ENCODE peak calls at places on chromosomes 7 and 10, in nine cellular contexts. P is GM23338, U is A549, K is HCT116, L is Panc1, B is SK-N-SH, A is GM12878, H is K562, Q is HepG2. G is an unnamed sample.
A peak's percentile ranks its signal among the peaks of the same experiment; 100 is the strongest.

GRCh38 chr10:103727991-103728689 is 127.2 kb downstream of the SH3PXD2A start:
- DNase-seq in B (no peak), P (no peak), L (no peak), H (no peak), A (no peak), Q (no peak), K (no peak), U (no peak), G (no peak)

GRCh38 chr10:87733081-87733480 is 73.4 kb downstream of the PAPSS2 start:
- DNase-seq in H (no peak), P (no peak), U (no peak), A (no peak), B (no peak), K (no peak), Q (no peak), L (no peak), G (no peak)

GRCh38 chr10:104273291-104273690 is 4.3 kb downstream of the GSTO2 start:
- DNase-seq in H (no peak), K (no peak), Q (no peak), A (no peak), P (no peak), L (no peak), B (no peak), U (no peak), G (no peak)

GRCh38 chr7:148611692-148612091 is 21.1 kb downstream of the C7orf33 start:
- DNase-seq in Q (no peak), B (no peak), H (no peak), A (no peak), P (peak; percentile 78), U (no peak), L (no peak), K (no peak), G (no peak)

GRCh38 chr10:80187465-80188409 is 17.6 kb downstream of the ANXA11 start:
- DNase-seq in L (no peak), K (no peak), Q (peak; percentile 13), A (peak; percentile 56), B (no peak), U (no peak), P (no peak), H (peak; percentile 73), G (peak; percentile 95)

GRCh38 chr10:43205681-43206390 is 61.0 kb downstream of the RASGEF1A start:
- DNase-seq in P (no peak), B (peak; percentile 14), H (no peak), L (no peak), U (no peak), K (no peak), Q (no peak), A (no peak), G (no peak)

GRCh38 chr7:27152816-27153486 is 568 bp upstream of the HOXA3 start:
- DNase-seq in A (no peak), U (no peak), H (no peak), Q (no peak), P (peak; percentile 46), B (peak; percentile 43), L (no peak), K (no peak), G (no peak)

GRCh38 chr10:132384618-132385510 is 12.1 kb upstream of the PWWP2B start:
- DNase-seq in L (no peak), H (no peak), U (no peak), B (no peak), A (no peak), Q (no peak), P (no peak), K (no peak), G (no peak)

GRCh38 chr7:100568176-100568935 is 5.3 kb downstream of the SAP25 start:
- DNase-seq in B (peak; percentile 38), L (no peak), H (no peak), U (no peak), Q (peak; percentile 93), K (no peak), P (no peak), A (no peak), G (no peak)

DNA sequence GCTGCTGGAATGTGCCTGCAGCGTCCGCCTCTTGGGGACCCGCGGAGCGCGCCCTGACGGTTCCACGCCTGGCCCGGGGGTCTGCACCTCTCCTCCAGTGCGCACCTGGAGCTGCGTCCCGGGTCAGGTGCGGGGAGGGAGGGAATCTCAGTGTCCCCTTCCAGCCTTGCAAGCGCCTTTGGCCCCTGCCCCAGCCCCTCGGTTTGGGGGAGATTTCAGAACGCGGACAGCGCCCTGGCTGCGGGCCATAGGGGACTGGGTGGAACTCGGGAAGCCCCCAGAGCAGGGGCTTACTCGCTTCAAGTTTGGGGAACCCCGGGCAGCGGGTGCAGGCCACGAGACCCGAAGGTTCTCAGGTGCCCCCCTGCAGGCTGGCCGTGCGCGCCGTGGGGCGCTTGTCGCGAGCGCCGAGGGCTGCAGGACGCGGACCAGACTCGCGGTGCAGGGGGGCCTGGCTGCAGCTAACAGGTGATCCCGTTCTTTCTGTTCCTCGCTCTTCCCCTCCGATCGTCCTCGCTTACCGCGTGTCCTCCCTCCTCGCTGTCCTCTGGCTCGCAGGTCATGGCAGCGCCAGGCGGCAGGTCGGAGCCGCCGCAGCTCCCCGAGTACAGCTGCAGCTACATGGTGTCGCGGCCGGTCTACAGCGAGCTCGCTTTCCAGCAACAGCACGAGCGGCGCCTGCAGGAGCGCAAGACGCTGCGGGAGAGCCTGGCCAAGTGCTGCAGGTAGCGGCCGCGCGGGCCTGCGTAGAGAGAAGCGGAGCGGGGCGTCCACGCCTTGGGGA is 645 bp downstream of the SLC26A4 start:
- DNase-seq in P (peak; percentile 84), U (peak; percentile 60), L (no peak), Q (peak; percentile 37), A (no peak), K (no peak), H (no peak), B (peak; percentile 84), G (no peak)
- H3K4me3 ChIP-seq in P (peak overlapping the region; percentile 76), U (peak overlapping the region; percentile 54), L (peak overlapping the region; percentile 46), Q (peak overlapping the region; percentile 70), A (peak overlapping the region; percentile 52), K (no peak overlapping the region), H (no peak overlapping the region), B (peak overlapping the region; percentile 65), G (peak overlapping the region; percentile 43)

DNA sequence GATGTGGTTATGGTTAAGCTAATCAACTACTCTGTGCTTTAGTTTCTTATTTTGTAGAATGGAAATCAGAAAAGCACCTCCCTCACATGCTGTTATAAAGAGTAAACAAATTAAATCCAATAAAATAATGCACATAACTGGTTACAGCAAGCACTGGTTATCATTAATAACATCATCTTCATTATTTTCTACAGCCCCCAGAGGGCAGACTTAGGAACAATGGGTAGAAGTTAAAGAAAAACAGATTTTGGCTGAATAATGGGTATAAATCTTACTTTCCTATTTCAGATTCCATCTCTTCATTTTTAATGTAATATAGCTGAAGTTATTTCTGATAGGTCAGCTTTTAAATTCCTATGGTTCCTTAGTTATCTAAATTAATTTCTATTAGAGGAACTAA is 126.5 kb downstream of the DOCK4 start:
- DNase-seq in P (no peak), K (no peak), U (no peak), L (no peak), Q (no peak), B (no peak), H (no peak), A (no peak), G (no peak)
- TF ChIP-seq CTCF in P (peak; percentile 36), K (peak; percentile 14), U (no peak), L (peak; percentile 6), Q (no peak), B (peak; percentile 55), H (peak; percentile 9), A (no peak), G (no peak)

GRCh38 chr10:71337219-71337625 is 18.2 kb downstream of the SLC29A3 start:
- DNase-seq in A (no peak), P (peak; percentile 14), U (no peak), L (no peak), B (no peak), H (no peak), Q (no peak), K (no peak), G (no peak)
- TF ChIP-seq REST in A (no peak), P (no peak), U (no peak), L (no peak), B (no peak), H (no peak), Q (no peak), K (no peak), G (no peak)

GRCh38 chr7:13986208-13986607 is 3.3 kb downstream of the ETV1 start:
- DNase-seq in K (no peak), L (no peak), B (no peak), A (no peak), Q (no peak), H (no peak), U (no peak), P (no peak), G (no peak)
- H3K4me3 ChIP-seq in K (no peak overlapping the region), L (no peak overlapping the region), B (no peak overlapping the region), A (no peak overlapping the region), Q (no peak overlapping the region), H (peak overlapping the region; percentile 24), U (no peak overlapping the region), P (peak overlapping the region; percentile 67), G (no peak overlapping the region)

GRCh38 chr7:37713613-37714012 is 30.0 kb downstream of the GPR141 start:
- DNase-seq in Q (no peak), P (no peak), L (no peak), H (no peak), K (no peak), A (no peak), U (peak; percentile 39), B (no peak), G (no peak)
- TF ChIP-seq CTCF in Q (no peak), P (no peak), L (no peak), H (no peak), K (no peak), A (no peak), U (no peak), B (no peak), G (no peak)

DNA sequence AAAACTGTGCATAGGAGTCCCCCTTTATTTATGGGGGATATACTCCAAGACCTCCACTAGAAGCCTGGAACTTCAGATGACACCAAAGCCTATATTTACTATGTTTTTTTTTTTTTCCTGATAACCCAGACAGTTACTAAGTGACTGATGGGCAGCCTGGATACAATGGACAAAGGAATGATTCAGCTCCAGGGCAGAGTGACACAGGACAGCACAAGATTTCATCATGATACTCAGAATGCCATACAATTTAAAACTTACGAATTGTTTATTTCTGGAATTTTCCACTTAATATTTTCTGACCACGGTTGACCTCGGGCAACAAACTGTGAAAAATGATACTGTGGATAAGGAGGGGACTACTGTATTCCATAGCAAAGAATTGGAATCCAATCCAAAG is 843.6 kb downstream of the PCDH15 start:
- DNase-seq in Q (peak; percentile 90), K (no peak), B (peak; percentile 34), H (no peak), L (no peak), P (no peak), A (no peak), U (peak; percentile 1), G (no peak)
- TF ChIP-seq REST in Q (no peak), K (no peak), B (no peak), H (no peak), L (no peak), P (no peak), A (no peak), U (no peak), G (no peak)